ENCODE peak calls at places on chromosomes 4 and X, in nine cellular contexts. E is upper lobe of right lung, J is endodermal cell, P is A549, I is stomach, F is prostate gland, N is left ventricle myocardium inferior, X is GM23338, G is ovary. Z is an unnamed sample.

GRCh38 chr4:186688150-186688943 is 35.3 kb downstream of the FAT1 start:
- DNase-seq in J (peak), X (peak), E (no peak), P (no peak), G (no peak), F (no peak), N (no peak), I (no peak), Z (no peak)

GRCh38 chr4:25549413-25549812 is 106.2 kb upstream of the SLC34A2 start:
- DNase-seq in E (no peak), J (no peak), G (no peak), F (no peak), X (no peak), I (no peak), P (no peak), N (no peak), Z (no peak)

GRCh38 chr4:9867746-9868425 is 86.5 kb downstream of the DRD5 start:
- DNase-seq in X (no peak), P (no peak), G (no peak), N (no peak), F (no peak), E (no peak), I (no peak), J (no peak), Z (no peak)

GRCh38 chrX:69232945-69233344 is 67.7 kb upstream of the PJA1 start:
- DNase-seq in J (no peak), E (no peak), N (no peak), P (no peak), X (no peak), F (no peak), G (no peak), I (no peak), Z (no peak)

GRCh38 chrX:133685806-133686205 is 270.5 kb upstream of the GPC4 start:
- DNase-seq in I (no peak), G (no peak), J (no peak), E (no peak), N (no peak), P (no peak), X (peak), F (no peak), Z (no peak)

GRCh38 chrX:19350831-19351447 is 7.2 kb downstream of the PDHA1 start:
- DNase-seq in G (no peak), J (no peak), N (no peak), P (no peak), X (no peak), I (no peak), F (no peak), E (no peak), Z (no peak)

GRCh38 chrX:17860179-17860780 is 818 bp downstream of the RAI2 start:
- DNase-seq in N (peak), G (peak), F (peak), E (peak), I (no peak), P (no peak), X (peak), J (peak), Z (no peak)

GRCh38 chr4:150510176-150510875 is 71.6 kb upstream of the MAB21L2 start:
- DNase-seq in X (no peak), E (no peak), F (no peak), P (peak), N (no peak), I (no peak), J (no peak), G (no peak), Z (peak)

GRCh38 chrX:133698298-133698697 is 283.0 kb upstream of the GPC4 start:
- DNase-seq in X (peak), N (no peak), F (no peak), I (no peak), P (no peak), G (no peak), J (no peak), E (no peak), Z (peak)

GRCh38 chr4:22531226-22531625 is 15.4 kb upstream of the ADGRA3 start:
- DNase-seq in P (no peak), J (no peak), G (no peak), I (no peak), X (no peak), E (no peak), F (no peak), N (no peak), Z (no peak)

GRCh38 chrX:68877606-68878005 is 48.8 kb downstream of the EFNB1 start:
- DNase-seq in F (no peak), X (no peak), I (no peak), N (no peak), E (no peak), P (no peak), G (no peak), J (no peak), Z (no peak)

GRCh38 chr4:7372673-7373072 is 62.1 kb downstream of the PSAPL1 start:
- DNase-seq in G (no peak), F (no peak), P (no peak), E (no peak), I (no peak), X (no peak), J (no peak), N (no peak), Z (no peak)

GRCh38 chr4:183094393-183095198 is 4.5 kb upstream of the WWC2 start:
- DNase-seq in I (no peak), F (no peak), P (no peak), J (no peak), E (no peak), N (no peak), X (no peak), G (no peak), Z (no peak)

GRCh38 chr4:105956566-105956965 is 61.3 kb downstream of the NPNT start:
- DNase-seq in P (no peak), X (no peak), G (no peak), F (no peak), E (no peak), N (no peak), J (no peak), I (no peak), Z (peak)

GRCh38 chr4:42152507-42153504 is at the start of gene BEND4:
- DNase-seq in P (no peak), N (no peak), I (no peak), G (no peak), X (peak), F (no peak), E (no peak), J (peak), Z (no peak)

GRCh38 chr4:932713-933070 is 432 bp downstream of the TMEM175 start:
- DNase-seq in E (no peak), J (no peak), X (no peak), G (no peak), P (no peak), I (no peak), N (no peak), F (no peak), Z (no peak)

GRCh38 chr4:156732634-156733033 is 239.0 kb downstream of the PDGFC start:
- DNase-seq in E (no peak), N (no peak), P (no peak), J (no peak), G (no peak), F (no peak), X (no peak), I (no peak), Z (no peak)

GRCh38 chrX:154840856-154841255 is 6.4 kb upstream of the SMIM9 start:
- DNase-seq in F (no peak), I (no peak), P (peak), E (no peak), J (no peak), X (peak), G (no peak), N (no peak), Z (peak)

GRCh38 chrX:132480581-132481203 is 8.1 kb downstream of the MBNL3 start:
- DNase-seq in N (no peak), E (peak), X (no peak), I (peak), G (peak), P (no peak), J (no peak), F (peak), Z (no peak)

GRCh38 chrX:14228611-14229010 is 198.9 kb upstream of the GEMIN8 start:
- DNase-seq in I (no peak), J (no peak), F (no peak), N (no peak), X (no peak), G (no peak), P (no peak), E (no peak), Z (no peak)

GRCh38 chrX:102858826-102859627 is 78.0 kb upstream of the RAB40AL start:
- DNase-seq in I (no peak), F (no peak), P (no peak), G (no peak), X (peak), E (no peak), J (peak), N (no peak), Z (peak)

GRCh38 chr4:165994706-165995105 is 121.7 kb downstream of the TLL1 start:
- DNase-seq in P (no peak), J (no peak), E (no peak), G (no peak), N (no peak), F (no peak), I (no peak), X (no peak), Z (peak)

GRCh38 chr4:93834371-93835066 is 6.0 kb downstream of the ATOH1 start:
- DNase-seq in N (no peak), J (peak), F (no peak), I (no peak), G (no peak), P (no peak), E (no peak), X (peak), Z (no peak)

GRCh38 chrX:45850775-45851433 is 650.2 kb upstream of the DIPK2B start:
- DNase-seq in E (peak), I (peak), G (peak), X (peak), J (peak), P (peak), N (no peak), F (peak), Z (peak)

GRCh38 chrX:19535481-19535880 is 20.2 kb upstream of the MAP3K15 start:
- DNase-seq in J (no peak), N (no peak), F (no peak), G (no peak), E (no peak), I (no peak), X (peak), P (peak), Z (no peak)

GRCh38 chr4:24094726-24095125 is 204.9 kb upstream of the PPARGC1A start:
- DNase-seq in F (no peak), N (no peak), J (no peak), E (no peak), X (no peak), I (no peak), G (no peak), P (no peak), Z (no peak)

GRCh38 chrX:19609541-19609940 is 94.2 kb upstream of the MAP3K15 start:
- DNase-seq in I (no peak), J (no peak), P (no peak), N (no peak), F (no peak), G (no peak), E (no peak), X (no peak), Z (no peak)

GRCh38 chrX:77415161-77415560 is 32.0 kb upstream of the FGF16 start:
- DNase-seq in X (peak), G (no peak), I (no peak), F (no peak), P (no peak), J (peak), E (no peak), N (no peak), Z (no peak)

GRCh38 chrX:70762285-70762684 is 146.2 kb downstream of the TEX11 start:
- DNase-seq in E (no peak), N (no peak), P (no peak), G (no peak), I (no peak), J (peak), X (peak), F (no peak), Z (no peak)

GRCh38 chrX:703466-704210 is 73.0 kb downstream of the SHOX start:
- DNase-seq in J (peak), F (no peak), E (no peak), G (no peak), P (no peak), X (no peak), N (no peak), I (no peak), Z (no peak)

GRCh38 chr4:168713193-168713592 is 216.3 kb downstream of the PALLD start:
- DNase-seq in E (no peak), P (no peak), I (no peak), G (no peak), N (no peak), X (no peak), F (no peak), J (no peak), Z (no peak)

GRCh38 chr4:2995546-2996265 is 32.3 kb downstream of the GRK4 start:
- DNase-seq in P (no peak), G (no peak), I (no peak), J (no peak), E (no peak), F (no peak), N (no peak), X (no peak), Z (no peak)

GRCh38 chrX:57821703-57822375 is 88.4 kb downstream of the ZXDA start:
- DNase-seq in F (peak), G (peak), N (no peak), I (no peak), X (peak), P (peak), J (peak), E (no peak), Z (peak)

GRCh38 chr4:145502809-145503208 is 21.2 kb downstream of the SMAD1 start:
- DNase-seq in E (no peak), P (no peak), X (no peak), I (no peak), F (no peak), G (no peak), J (no peak), N (no peak), Z (no peak)

GRCh38 chr4:109465065-109465464 is 31.4 kb downstream of the SEC24B start:
- DNase-seq in J (no peak), P (no peak), F (no peak), E (no peak), X (no peak), G (no peak), I (no peak), N (no peak), Z (no peak)

GRCh38 chr4:124862261-124862660 is 149.7 kb upstream of the ANKRD50 start:
- DNase-seq in J (no peak), I (no peak), E (no peak), P (no peak), G (no peak), F (no peak), N (no peak), X (no peak), Z (no peak)

GRCh38 chr4:59945277-59945676 is 1254.8 kb upstream of the ADGRL3 start:
- DNase-seq in J (no peak), E (no peak), P (no peak), N (no peak), F (no peak), I (no peak), G (no peak), X (no peak), Z (no peak)

DNA sequence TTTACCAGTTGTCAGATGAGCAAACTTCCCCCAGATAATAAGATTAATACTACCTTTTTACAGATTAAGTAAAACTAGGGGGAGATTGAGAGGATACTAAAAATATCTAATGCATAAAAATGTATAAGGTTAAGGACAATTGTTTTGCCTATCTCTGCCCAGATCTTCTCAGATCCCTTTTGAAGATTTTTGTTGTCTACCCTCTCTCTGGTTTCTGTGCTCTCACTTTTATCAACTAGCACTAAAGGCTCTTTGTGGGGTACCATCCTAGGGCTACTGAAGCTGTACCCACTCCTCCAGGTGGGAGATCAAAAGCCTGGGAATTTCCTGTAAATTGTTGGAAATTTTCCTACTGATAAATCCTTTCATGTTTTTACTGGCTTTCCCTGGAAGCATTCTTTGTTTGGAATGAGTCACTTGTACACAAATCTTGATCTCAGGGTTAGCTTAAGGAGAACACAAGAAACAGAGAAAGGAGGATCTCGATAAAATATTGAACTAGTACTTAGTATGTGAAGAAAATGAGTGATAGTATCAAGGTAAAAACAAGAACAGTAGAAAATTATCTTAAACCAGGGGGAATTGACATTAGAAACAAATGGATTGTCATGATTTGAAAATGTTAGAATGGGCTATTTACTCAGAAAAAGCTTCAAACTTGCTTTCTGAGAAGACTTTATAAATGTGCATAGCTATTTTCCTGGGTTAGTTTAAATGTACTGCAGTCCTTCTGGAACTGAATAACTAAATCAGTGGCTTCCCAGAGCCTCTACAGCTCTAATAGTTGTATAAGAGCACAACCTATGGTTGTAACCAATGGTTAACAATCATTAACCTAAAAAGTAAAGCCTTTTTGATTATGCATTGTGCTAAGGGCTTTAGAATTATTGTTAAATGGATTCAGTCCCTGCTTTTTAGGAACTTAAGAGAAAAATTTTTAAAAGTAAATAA is 679.9 kb upstream of the MAGEB2 start:
- DNase-seq in X (no peak), P (peak), F (no peak), J (no peak), E (no peak), N (no peak), G (no peak), I (no peak), Z (no peak)
- H3K4me3 ChIP-seq in X (no peak), P (no peak), F (no peak), J (no peak), E (no peak), N (no peak), G (no peak), I (no peak), Z (no peak)

GRCh38 chr4:113382704-113383103 is 333.3 kb downstream of the ANK2 start:
- DNase-seq in G (no peak), J (no peak), X (no peak), P (no peak), E (no peak), N (no peak), I (no peak), F (no peak), Z (no peak)
- TF ChIP-seq CTCF in G (no peak), J (no peak), X (no peak), P (no peak), E (no peak), N (no peak), I (no peak), F (no peak), Z (no peak)

DNA sequence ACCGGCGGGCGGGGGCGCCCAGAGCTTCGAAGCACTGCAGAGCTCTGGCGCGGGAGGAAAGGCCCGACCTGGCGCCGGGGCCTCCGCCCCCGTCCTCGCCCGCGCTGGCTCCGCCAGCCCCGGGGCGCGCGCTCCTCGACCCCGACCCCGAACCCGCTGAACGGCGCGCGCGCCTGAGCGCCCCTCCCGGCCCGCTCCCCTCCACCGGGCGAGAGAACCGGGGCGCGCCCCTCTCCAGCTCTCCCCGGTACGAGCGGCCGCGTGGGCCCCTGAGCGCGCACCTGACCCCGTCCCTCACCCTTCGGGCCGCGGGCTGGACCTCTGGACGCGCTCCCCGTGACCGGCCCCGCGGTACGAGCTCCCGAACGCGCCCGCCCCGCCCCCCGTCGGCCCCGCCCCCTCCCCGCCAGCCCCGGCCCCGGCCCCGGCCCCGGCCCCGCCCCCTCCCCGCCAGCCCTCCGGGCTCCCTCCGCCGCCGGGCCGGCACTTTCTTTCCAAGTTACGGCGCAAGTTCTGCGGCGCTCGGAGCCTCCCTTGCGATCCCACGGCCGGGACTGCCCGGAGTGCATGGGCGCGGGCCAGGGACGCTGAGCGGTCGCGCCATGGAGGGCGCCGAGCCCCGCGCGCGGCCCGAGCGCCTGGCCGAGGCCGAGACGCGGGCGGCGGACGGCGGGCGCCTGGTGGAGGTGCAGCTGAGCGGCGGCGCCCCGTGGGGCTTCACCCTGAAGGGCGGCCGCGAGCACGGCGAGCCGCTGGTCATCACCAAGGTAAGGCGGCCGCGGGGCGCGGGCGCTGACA is at the start of gene SHROOM2:
- DNase-seq in J (peak), P (no peak), X (peak), N (no peak), F (no peak), E (peak), G (peak), I (peak), Z (no peak)
- H3K27ac ChIP-seq in J (no peak), P (peak), X (no peak), N (no peak), F (peak), E (no peak), G (peak), I (peak), Z (no peak)

GRCh38 chr4:113471141-113471860 is 290.2 kb downstream of the CAMK2D start:
- DNase-seq in N (no peak), G (no peak), I (no peak), E (no peak), X (no peak), P (no peak), J (no peak), F (no peak), Z (no peak)

GRCh38 chr4:113469926-113470325 is 291.6 kb downstream of the CAMK2D start:
- DNase-seq in P (no peak), E (no peak), F (no peak), N (no peak), J (no peak), I (no peak), G (no peak), X (no peak), Z (no peak)

GRCh38 chr4:113469023-113469390 is 292.5 kb downstream of the CAMK2D start:
- DNase-seq in X (no peak), P (no peak), N (no peak), J (no peak), F (no peak), G (no peak), E (no peak), I (no peak), Z (no peak)

GRCh38 chr4:113467581-113467980 is 294.0 kb downstream of the CAMK2D start:
- DNase-seq in I (no peak), P (peak), F (no peak), N (no peak), X (no peak), G (no peak), J (no peak), E (no peak), Z (peak)

DNA sequence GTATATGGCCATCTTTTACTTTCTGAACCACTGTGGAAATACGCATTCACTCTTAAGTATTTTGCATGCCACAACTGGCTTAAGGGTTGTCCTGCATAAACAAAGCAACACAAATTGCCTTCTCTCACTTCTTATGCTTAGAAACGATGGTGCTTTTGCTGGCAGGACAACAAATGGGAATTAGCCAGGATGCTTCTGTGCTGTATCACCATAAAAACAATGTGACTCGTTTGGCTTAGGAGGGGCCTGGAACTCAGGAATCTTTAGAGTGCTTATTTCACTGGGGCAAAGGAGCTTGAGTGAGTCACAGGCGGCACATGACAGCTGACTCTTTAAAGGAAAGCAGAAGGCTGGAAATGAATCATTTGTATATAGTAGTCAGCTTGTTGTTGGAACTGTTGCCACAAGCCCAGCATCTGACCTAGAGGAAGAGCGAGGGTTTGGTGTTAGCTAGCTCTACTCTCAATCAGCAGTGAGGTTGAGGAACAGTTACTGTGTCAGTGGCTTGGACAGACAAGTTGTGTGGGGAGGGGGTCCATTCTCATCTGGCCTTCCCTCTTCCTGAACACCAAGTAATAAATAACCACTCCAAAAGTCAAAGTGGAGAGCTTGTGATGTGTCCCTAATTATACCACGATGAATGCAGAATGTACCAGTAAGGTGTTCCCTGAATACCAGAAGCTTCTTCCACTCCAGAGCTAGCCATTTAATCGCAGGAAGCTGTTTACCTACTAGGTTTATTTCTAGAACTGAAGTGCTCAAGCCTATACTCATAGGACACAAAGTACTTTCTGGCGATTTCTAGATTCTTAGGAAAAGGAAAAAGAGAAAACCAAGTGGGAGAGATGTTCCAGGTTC is 293.1 kb downstream of the CAMK2D start:
- DNase-seq in G (peak), E (peak), N (peak), F (peak), I (peak), P (peak), X (peak), J (peak), Z (peak)
- H3K4me3 ChIP-seq in G (no peak), E (no peak), N (peak), F (no peak), I (no peak), P (no peak), X (no peak), J (no peak), Z (peak)

Z was measured in brain microvascular endothelial cell.